ENCODE peak calls at places on chromosomes 2 and 18, in seven cellular contexts. S, F, X, M, B, Y and Z are unnamed samples.

GRCh38 chr2:95051636-95052035 is 26.1 kb downstream of the MAL start:
- DNase-seq in S (no peak), F (no peak), X (no peak), M (no peak), B (no peak), Y (no peak), Z (no peak)

GRCh38 chr2:190271783-190272456 is 47.7 kb downstream of the HIBCH start:
- DNase-seq in S (no peak), F (no peak), X (no peak), M (no peak), B (no peak), Y (no peak), Z (no peak)

GRCh38 chr2:42971947-42972736 is 179.8 kb upstream of the HAAO start:
- DNase-seq in S (no peak), F (peak; percentile 60), X (no peak), M (peak; percentile 57), B (no peak), Y (no peak), Z (peak; percentile 45)

GRCh38 chr2:230905448-230906430 is 19.3 kb downstream of the GPR55 start:
- DNase-seq in S (peak; percentile 61), F (peak; percentile 61), X (no peak), M (peak; percentile 28), B (no peak), Y (no peak), Z (peak; percentile 44)

GRCh38 chr2:98823196-98824166 is 92.5 kb upstream of the MGAT4A start:
- DNase-seq in S (no peak), F (peak; percentile 57), X (no peak), M (no peak), B (peak; percentile 8), Y (no peak), Z (no peak)

GRCh38 chr18:70373062-70373519 is 84.2 kb downstream of the SOCS6 start:
- DNase-seq in S (no peak), F (no peak), X (no peak), M (peak; percentile 80), B (no peak), Y (no peak), Z (peak; percentile 96)

GRCh38 chr2:229407170-229407569 is 136.1 kb upstream of the PID1 start:
- DNase-seq in S (no peak), F (no peak), X (no peak), M (peak; percentile 99), B (peak; percentile 77), Y (no peak), Z (peak; percentile 93)

GRCh38 chr2:9885036-9885684 is 41.9 kb downstream of the TAF1B start:
- DNase-seq in S (no peak), F (no peak), X (no peak), M (peak; percentile 40), B (no peak), Y (no peak), Z (peak; percentile 46)

GRCh38 chr18:49048361-49048760 is 97.6 kb upstream of the SMAD7 start:
- DNase-seq in S (no peak), F (no peak), X (peak; percentile 25), M (peak; percentile 82), B (no peak), Y (no peak), Z (peak; percentile 86)

GRCh38 chr18:32183503-32183902 is 6.3 kb upstream of the MEP1B start:
- DNase-seq in S (no peak), F (no peak), X (no peak), M (no peak), B (no peak), Y (no peak), Z (no peak)

GRCh38 chr2:197310940-197311485 is 433 bp upstream of the ANKRD44 start:
- DNase-seq in S (no peak), F (no peak), X (no peak), M (no peak), B (no peak), Y (no peak), Z (peak; percentile 21)

GRCh38 chr2:227482638-227483340 is 10.8 kb downstream of the AGFG1 start:
- DNase-seq in S (no peak), F (no peak), X (no peak), M (no peak), B (no peak), Y (no peak), Z (peak; percentile 61)

GRCh38 chr18:56257215-56257614 is 381.2 kb downstream of the TXNL1 start:
- DNase-seq in S (no peak), F (no peak), X (peak; percentile 51), M (peak; percentile 78), B (no peak), Y (no peak), Z (peak; percentile 86)

GRCh38 chr2:53130441-53130943 is 637.1 kb upstream of the CHAC2 start:
- DNase-seq in S (no peak), F (no peak), X (no peak), M (peak; percentile 81), B (no peak), Y (no peak), Z (peak; percentile 82)

GRCh38 chr2:165745916-165746315 is 48.1 kb downstream of the GALNT3 start:
- DNase-seq in S (no peak), F (no peak), X (no peak), M (peak; percentile 29), B (peak; percentile 25), Y (no peak), Z (peak; percentile 41)

GRCh38 chr2:50108245-50108644 is 923.7 kb downstream of the NRXN1 start:
- DNase-seq in S (no peak), F (no peak), X (no peak), M (no peak), B (no peak), Y (no peak), Z (no peak)

GRCh38 chr2:240639566-240639965 is 14.3 kb downstream of the GPR35 start:
- DNase-seq in S (no peak), F (peak; percentile 17), X (no peak), M (no peak), B (no peak), Y (no peak), Z (no peak)

GRCh38 chr2:203626952-203627681 is 79.3 kb upstream of the CD28 start:
- DNase-seq in S (no peak), F (no peak), X (peak; percentile 75), M (peak; percentile 86), B (no peak), Y (no peak), Z (peak; percentile 75)

GRCh38 chr18:51621103-51621969 is 423.9 kb upstream of the MEX3C start:
- DNase-seq in S (peak; percentile 76), F (peak; percentile 91), X (peak; percentile 0), M (peak; percentile 75), B (peak; percentile 73), Y (peak; percentile 88), Z (peak; percentile 69)

GRCh38 chr2:11054783-11055751 is 100.2 kb upstream of the SLC66A3 start:
- DNase-seq in S (no peak), F (no peak), X (no peak), M (no peak), B (no peak), Y (no peak), Z (no peak)

GRCh38 chr2:95274291-95275150 is at the start of gene PROM2:
- DNase-seq in S (no peak), F (peak; percentile 91), X (no peak), M (no peak), B (no peak), Y (no peak), Z (no peak)

GRCh38 chr2:19898592-19899329 is 3.0 kb downstream of the TTC32 start:
- DNase-seq in S (no peak), F (no peak), X (no peak), M (no peak), B (no peak), Y (no peak), Z (peak; percentile 45)